ENCODE peak calls at places on chromosomes 2 and 18, in nine cellular contexts. K is KG1; F is activated CD4-positive, alpha-beta memory T cell treated with anti-CD3 and anti-CD28 coated beads, Interleukin-2, amount 10 ng/mL, durations not matched to agents 7 days and 5 days; A is left cardiac atrium; O is activated T-helper 1 cell treated with anti-CD3 and anti-CD28 coated beads, Interleukin-12 subunit alpha, Interleukin-12 subunit beta, Interleukin-2, Interleukin-4 antibody, amounts not matched to agents 30 ng/mL and 10 ng/mL and 1 ng/mL, durations not matched to agents 14 hours and 24 hours and 36 hours; D is uterus; Y is activated CD4-positive, CD25-positive, alpha-beta regulatory T cell treated with anti-CD3 and anti-CD28 coated beads, Interleukin-2, amount 50 U/mL, for 72 hours; X is activated CD4-positive, alpha-beta T cell treated with anti-CD3 and anti-CD28 coated beads for 24 hours; H is Daoy. Z is an unnamed sample.

GRCh38 chr2:68709421-68709911 is 25.1 kb upstream of the ARHGAP25 start:
- DNase-seq in X (no peak), D (no peak), Y (no peak), F (no peak), O (no peak), A (no peak), K (no peak), H (peak; percentile 43), Z (peak; percentile 15)

GRCh38 chr2:205640713-205641112 is 41.6 kb upstream of the NRP2 start:
- DNase-seq in K (no peak), A (no peak), F (no peak), Y (no peak), O (no peak), H (no peak), X (no peak), D (no peak), Z (no peak)

GRCh38 chr2:8650256-8650655 is 31.6 kb upstream of the ID2 start:
- DNase-seq in D (no peak), X (no peak), O (no peak), H (no peak), A (no peak), F (no peak), K (no peak), Y (no peak), Z (no peak)

GRCh38 chr2:210399440-210400041 is 77.0 kb downstream of the LANCL1 start:
- DNase-seq in K (no peak), Y (no peak), F (no peak), D (no peak), X (no peak), H (no peak), O (no peak), A (no peak), Z (no peak)

GRCh38 chr2:132562245-132562644 is 107.8 kb downstream of the LYPD1 start:
- DNase-seq in H (no peak), D (no peak), K (no peak), A (no peak), F (no peak), X (no peak), Y (no peak), O (no peak), Z (no peak)

GRCh38 chr2:238881353-238882082 is 33.6 kb downstream of the TWIST2 start:
- DNase-seq in Y (no peak), D (no peak), A (no peak), F (peak; percentile 24), K (no peak), H (no peak), O (no peak), X (no peak), Z (no peak)

GRCh38 chr18:8167673-8168072 is 441.6 kb upstream of the RAB12 start:
- DNase-seq in Y (no peak), K (no peak), D (no peak), O (no peak), F (no peak), A (no peak), H (no peak), X (no peak), Z (no peak)

GRCh38 chr2:222355860-222356259 is 57.1 kb upstream of the PAX3 start:
- DNase-seq in Y (no peak), F (no peak), H (no peak), X (no peak), A (no peak), D (no peak), O (no peak), K (no peak), Z (no peak)

GRCh38 chr2:12923907-12924610 is 207.3 kb downstream of the TRIB2 start:
- DNase-seq in D (no peak), K (no peak), O (no peak), X (no peak), A (no peak), F (no peak), Y (no peak), H (no peak), Z (no peak)

GRCh38 chr2:119523959-119524694 is at the start of gene SCTR:
- DNase-seq in F (no peak), X (no peak), O (no peak), K (no peak), D (no peak), Y (no peak), H (no peak), A (no peak), Z (no peak)

GRCh38 chr2:46210063-46210462 is 87.1 kb upstream of the EPAS1 start:
- DNase-seq in H (no peak), D (no peak), K (no peak), X (no peak), A (no peak), Y (no peak), O (no peak), F (no peak), Z (no peak)

GRCh38 chr2:130373808-130374365 is 18.0 kb downstream of the PTPN18 start:
- DNase-seq in D (no peak), H (no peak), X (no peak), Y (no peak), O (no peak), K (no peak), F (peak; percentile 14), A (peak; percentile 24), Z (no peak)

GRCh38 chr2:36376992-36377738 is 21.6 kb downstream of the CRIM1 start:
- DNase-seq in X (no peak), O (no peak), Y (no peak), A (no peak), F (no peak), H (peak; percentile 54), D (no peak), K (no peak), Z (peak; percentile 50)